ENCODE peak calls at places on chromosome 1, in seven cellular contexts. Y is hepatocyte, F is IMR-90, V is transverse colon, K is psoas muscle, L is left ventricle myocardium inferior, R is upper lobe of right lung. H is an unnamed sample.
A peak's percentile ranks its signal among the peaks of the same experiment; 100 is the strongest.

GRCh38 chr1:36735939-36736730 is 253.4 kb upstream of the CSF3R start:
- DNase-seq in Y (no peak), F (no peak), V (no peak), K (no peak), L (no peak), R (no peak), H (no peak)

GRCh38 chr1:173505401-173505800 is 28.3 kb downstream of the PRDX6 start:
- DNase-seq in Y (no peak), F (peak; percentile 34), V (no peak), K (no peak), L (no peak), R (no peak), H (no peak)

GRCh38 chr1:92538413-92539061 is 51.8 kb upstream of the GFI1 start:
- DNase-seq in Y (no peak), F (peak; percentile 15), V (no peak), K (no peak), L (no peak), R (no peak), H (no peak)

GRCh38 chr1:37556712-37557196 is at the start of gene DNALI1:
- DNase-seq in Y (peak; percentile 96), F (peak; percentile 88), V (peak; percentile 82), K (peak; percentile 83), L (peak; percentile 82), R (peak; percentile 94), H (peak; percentile 92)

GRCh38 chr1:234975941-234976871 is 152.4 kb downstream of the TOMM20 start:
- DNase-seq in Y (no peak), F (no peak), V (no peak), K (peak; percentile 52), L (no peak), R (peak; percentile 68), H (peak; percentile 69)

GRCh38 chr1:204461331-204462228 is 33.0 kb downstream of the PIK3C2B start:
- DNase-seq in Y (no peak), F (no peak), V (no peak), K (no peak), L (peak; percentile 52), R (no peak), H (no peak)

GRCh38 chr1:185444651-185445050 is 127.6 kb upstream of the IVNS1ABP start:
- DNase-seq in Y (no peak), F (no peak), V (no peak), K (no peak), L (no peak), R (no peak), H (no peak)

GRCh38 chr1:184824716-184825323 is 70.2 kb upstream of the EDEM3 start:
- DNase-seq in Y (no peak), F (no peak), V (no peak), K (no peak), L (no peak), R (no peak), H (no peak)

GRCh38 chr1:246532519-246532918 is 25.4 kb upstream of the SMYD3 start:
- DNase-seq in Y (no peak), F (peak; percentile 2), V (no peak), K (no peak), L (no peak), R (no peak), H (no peak)

GRCh38 chr1:203028067-203028783 is 1.9 kb downstream of the PPFIA4 start:
- DNase-seq in Y (peak; percentile 57), F (no peak), V (no peak), K (no peak), L (no peak), R (no peak), H (no peak)

GRCh38 chr1:36087233-36088123 is 1.2 kb upstream of the ADPRS start:
- DNase-seq in Y (no peak), F (no peak), V (no peak), K (no peak), L (no peak), R (peak; percentile 65), H (no peak)

GRCh38 chr1:29550119-29550841 is 314.0 kb downstream of the PTPRU start:
- DNase-seq in Y (peak; percentile 28), F (no peak), V (no peak), K (no peak), L (no peak), R (peak; percentile 82), H (no peak)

GRCh38 chr1:206588492-206588891 is 23.8 kb downstream of the EIF2D start:
- DNase-seq in Y (no peak), F (no peak), V (no peak), K (no peak), L (no peak), R (no peak), H (no peak)

GRCh38 chr1:33120436-33121231 is 39.7 kb downstream of the AZIN2 start:
- DNase-seq in Y (no peak), F (peak; percentile 45), V (no peak), K (no peak), L (no peak), R (no peak), H (no peak)

GRCh38 chr1:239976130-239976968 is 115.3 kb upstream of the FMN2 start:
- DNase-seq in Y (peak; percentile 78), F (peak; percentile 59), V (peak; percentile 44), K (peak; percentile 26), L (no peak), R (no peak), H (peak; percentile 37)

GRCh38 chr1:193342811-193343210 is 156.4 kb upstream of the B3GALT2 start:
- DNase-seq in Y (no peak), F (no peak), V (no peak), K (no peak), L (no peak), R (no peak), H (no peak)

GRCh38 chr1:201127755-201128455 is 921 bp upstream of the ASCL5 start:
- DNase-seq in Y (no peak), F (peak; percentile 63), V (no peak), K (no peak), L (no peak), R (no peak), H (peak; percentile 29)

GRCh38 chr1:107141491-107142369 is 891 bp downstream of the NTNG1 start:
- DNase-seq in Y (peak; percentile 73), F (peak; percentile 50), V (no peak), K (peak; percentile 21), L (no peak), R (peak; percentile 65), H (no peak)

DNA sequence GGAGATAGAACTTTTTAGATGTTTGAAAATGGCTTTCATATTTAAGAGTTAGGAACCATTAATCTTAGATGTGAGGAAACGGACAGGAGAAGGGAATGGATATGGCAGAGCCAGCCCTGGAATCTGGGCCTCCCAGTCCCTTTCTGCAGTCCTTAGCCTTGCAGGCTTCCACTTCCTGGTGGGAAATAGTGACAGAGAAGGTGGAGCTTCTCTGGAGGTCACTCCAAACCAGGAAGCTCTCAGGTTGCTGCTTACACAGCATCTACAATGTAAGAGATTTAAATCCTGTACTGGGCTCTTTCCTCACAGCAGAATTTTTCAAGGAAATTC is 2.5 kb downstream of the S100A11 start:
- DNase-seq in Y (no peak), F (no peak), V (no peak), K (no peak), L (no peak), R (no peak), H (no peak)
- H3K4me1 ChIP-seq in Y (peaks cover 17% of the 10 kb centered on the region), F (peaks cover 10% of the 10 kb centered on the region), V (peaks cover 29% of the 10 kb centered on the region), K (peaks cover 8% of the 10 kb centered on the region), L (peaks cover 46% of the 10 kb centered on the region), R (peaks cover 46% of the 10 kb centered on the region), H (no peaks in the 10 kb centered on the region)

DNA sequence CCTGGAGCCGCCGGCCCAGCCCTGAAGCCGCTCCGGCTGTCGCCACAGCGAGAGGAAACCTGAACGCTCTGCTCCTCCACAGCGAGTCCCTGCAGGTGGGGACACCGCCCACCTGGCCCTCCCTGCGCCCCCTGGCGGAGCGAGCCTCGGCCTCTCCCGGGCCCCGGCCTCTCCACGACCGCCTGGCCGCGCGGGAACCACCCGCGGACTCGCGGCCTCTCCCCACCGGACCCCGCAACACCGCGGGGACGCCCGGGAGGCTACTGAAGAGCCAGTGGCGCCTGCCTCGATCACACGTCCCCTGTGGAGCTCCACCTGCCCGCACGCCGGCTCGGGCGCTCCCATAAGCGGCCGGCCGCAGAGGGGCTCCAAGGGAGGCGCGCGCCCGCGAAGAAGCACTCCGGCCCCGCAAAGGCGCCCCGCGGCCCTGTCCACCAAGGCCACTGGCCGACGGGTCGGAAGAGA is 109.6 kb downstream of the KCNN3 start:
- DNase-seq in Y (peak; percentile 80), F (no peak), V (peak; percentile 79), K (peak; percentile 45), L (peak; percentile 60), R (peak; percentile 91), H (peak; percentile 82)
- H3K4me3 ChIP-seq in Y (peak overlapping the region; percentile 20), F (no peak overlapping the region), V (peak overlapping the region; percentile 31), K (peak overlapping the region; percentile 50), L (peak overlapping the region; percentile 67), R (peak overlapping the region; percentile 42), H (peak overlapping the region; percentile 54)

GRCh38 chr1:14443164-14443787 is 155.2 kb upstream of the KAZN start:
- DNase-seq in Y (no peak), F (peak; percentile 48), V (no peak), K (no peak), L (no peak), R (no peak), H (no peak)

GRCh38 chr1:14440731-14441130 is 157.8 kb upstream of the KAZN start:
- DNase-seq in Y (no peak), F (no peak), V (no peak), K (no peak), L (no peak), R (no peak), H (no peak)

GRCh38 chr1:14442669-14443068 is 155.8 kb upstream of the KAZN start:
- DNase-seq in Y (no peak), F (no peak), V (no peak), K (no peak), L (no peak), R (no peak), H (no peak)

GRCh38 chr1:14440166-14440565 is 158.3 kb upstream of the KAZN start:
- DNase-seq in Y (no peak), F (no peak), V (no peak), K (no peak), L (no peak), R (no peak), H (no peak)

GRCh38 chr1:14441302-14441741 is 157.2 kb upstream of the KAZN start:
- DNase-seq in Y (no peak), F (peak; percentile 83), V (no peak), K (no peak), L (no peak), R (peak; percentile 83), H (no peak)
- H3K27ac ChIP-seq in Y (no peak overlapping the region), F (peak overlapping the region; percentile 51), V (no peak overlapping the region), K (no peak overlapping the region), L (no peak overlapping the region), R (no peak overlapping the region), H (no peak overlapping the region)

DNA sequence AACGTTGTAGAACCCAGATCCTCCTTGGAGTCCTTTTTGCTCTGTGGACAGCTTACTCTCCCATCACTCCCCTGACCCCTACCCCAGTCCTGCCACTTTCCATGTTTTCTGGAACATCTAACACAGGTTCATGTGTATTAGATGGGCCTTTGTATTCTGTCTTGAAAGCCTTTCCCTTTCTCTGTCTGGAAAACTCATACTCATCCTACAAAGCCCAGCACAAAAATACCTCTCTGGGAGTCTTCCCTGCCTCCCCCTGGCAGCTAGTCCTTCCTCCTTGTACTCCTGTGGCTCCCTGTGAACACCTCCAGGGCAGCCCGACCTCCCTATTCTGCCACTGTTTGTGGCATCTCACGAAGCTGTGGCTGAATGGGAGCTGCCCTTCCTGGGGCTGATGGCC is 7.8 kb upstream of the HEYL start:
- DNase-seq in Y (no peak), F (no peak), V (no peak), K (no peak), L (no peak), R (no peak), H (no peak)
- H3K4me1 ChIP-seq in Y (peaks cover 15% of the 10 kb centered on the region), F (peaks cover 13% of the 10 kb centered on the region), V (no peaks in the 10 kb centered on the region), K (peaks cover 18% of the 10 kb centered on the region), L (peaks cover 73% of the 10 kb centered on the region), R (peaks cover 9% of the 10 kb centered on the region), H (no peaks in the 10 kb centered on the region)